ENCODE peak calls at places on chromosomes 12 and 14, in nine cellular contexts. Y is AG20443; V is activated T-helper 9 cell treated with anti-CD3 and anti-CD28 coated beads, Interleukin-2, amount 50 U/mL, for 16 hours; D is brain microvascular endothelial cell; U is spleen; L is heart left ventricle; O is AG08395; X is ascending aorta; W is left colon. P is an unnamed sample.

GRCh38 chr14:20563966-20564365 is 3.1 kb upstream of the RNASE9 start:
- DNase-seq in L (no peak), V (no peak), U (no peak), W (no peak), Y (no peak), D (no peak), O (no peak), X (no peak), P (no peak)

GRCh38 chr14:90986510-90986909 is 73.9 kb downstream of the RPS6KA5 start:
- DNase-seq in V (no peak), Y (no peak), U (no peak), O (no peak), X (no peak), L (no peak), D (no peak), W (no peak), P (no peak)

GRCh38 chr12:13234045-13234641 is 37.6 kb downstream of the EMP1 start:
- DNase-seq in V (no peak), X (no peak), L (peak), D (peak), O (peak), Y (peak), W (no peak), U (no peak), P (peak)

GRCh38 chr12:127012109-127012508 is 1254.9 kb upstream of the TMEM132C start:
- DNase-seq in V (no peak), W (no peak), Y (no peak), U (no peak), O (no peak), L (no peak), X (no peak), D (no peak), P (no peak)

GRCh38 chr12:12792421-12792820 is 7.0 kb downstream of the APOLD1 start:
- DNase-seq in D (no peak), V (no peak), U (no peak), X (no peak), W (no peak), Y (no peak), L (no peak), O (no peak), P (no peak)

GRCh38 chr12:84875241-84875640 is 37.4 kb downstream of the SLC6A15 start:
- DNase-seq in Y (no peak), W (no peak), X (no peak), L (no peak), O (no peak), D (no peak), U (no peak), V (no peak), P (no peak)

GRCh38 chr14:50038398-50039119 is 77.8 kb downstream of the VCPKMT start:
- DNase-seq in V (peak), X (no peak), D (peak), U (no peak), O (peak), Y (peak), L (no peak), W (no peak), P (peak)

GRCh38 chr14:81269100-81269978 is 48.6 kb upstream of the GTF2A1 start:
- DNase-seq in Y (peak), W (no peak), O (peak), V (no peak), X (no peak), D (peak), U (no peak), L (no peak), P (peak)

GRCh38 chr14:73785336-73785833 is 66.2 kb upstream of the PTGR2 start:
- DNase-seq in L (no peak), V (no peak), W (no peak), O (peak), D (peak), U (peak), X (no peak), Y (peak), P (no peak)

GRCh38 chr14:95336192-95336760 is 16.6 kb upstream of the CLMN start:
- DNase-seq in Y (no peak), W (no peak), L (no peak), D (no peak), X (no peak), O (no peak), V (no peak), U (no peak), P (no peak)

GRCh38 chr12:56872366-56872765 is 61.8 kb downstream of the SDR9C7 start:
- DNase-seq in V (no peak), O (no peak), Y (no peak), U (no peak), W (no peak), L (no peak), X (no peak), D (no peak), P (no peak)

GRCh38 chr14:39203659-39204606 is 28.9 kb downstream of the PNN start:
- DNase-seq in V (no peak), O (no peak), Y (no peak), L (no peak), D (no peak), W (peak), U (no peak), X (no peak), P (no peak)

GRCh38 chr12:52990206-52990605 is 16.1 kb upstream of the EIF4B start:
- DNase-seq in O (peak), X (no peak), Y (peak), U (no peak), D (no peak), V (no peak), L (no peak), W (no peak), P (no peak)

GRCh38 chr14:31930493-31931225 is 146.4 kb upstream of the ARHGAP5 start:
- DNase-seq in V (no peak), W (no peak), Y (peak), L (no peak), X (no peak), O (peak), D (no peak), U (no peak), P (peak)

GRCh38 chr14:54329082-54329695 is 67.6 kb upstream of the CDKN3 start:
- DNase-seq in O (peak), U (no peak), W (no peak), Y (peak), V (no peak), L (peak), X (no peak), D (peak), P (peak)

GRCh38 chr14:92986254-92987147 is 63.6 kb downstream of the CHGA start:
- DNase-seq in X (no peak), D (peak), V (no peak), O (peak), Y (peak), L (peak), W (no peak), U (peak), P (peak)